ENCODE peak calls at places on chromosomes 13 and 19, in ten cellular contexts. G is dorsolateral prefrontal cortex, X is stomach, C is lung, S is nephron progenitor cell, O is progenitor cell of endocrine pancreas, A is AG09319, I is fibroblast of mammary gland, F is ovary, M is Peyer's patch. U is an unnamed sample.
A peak's percentile ranks its signal among the peaks of the same experiment; 100 is the strongest.

GRCh38 chr19:32405431-32406160 is at the start of gene DPY19L3:
- DNase-seq in I (peak; percentile 90), F (peak; percentile 94), S (peak; percentile 97), X (peak; percentile 97), A (peak; percentile 81), M (peak; percentile 98), C (peak; percentile 96), O (peak; percentile 94), G (peak; percentile 97), U (peak; percentile 95)

GRCh38 chr13:112128052-112128610 is 61.2 kb downstream of the SOX1 start:
- DNase-seq in X (no peak), S (no peak), M (no peak), I (no peak), F (no peak), A (no peak), O (no peak), G (no peak), C (no peak), U (no peak)

GRCh38 chr13:38348890-38349289 is 761 bp upstream of the UFM1 start:
- DNase-seq in G (no peak), I (peak; percentile 64), O (no peak), X (no peak), M (peak; percentile 46), F (peak; percentile 23), C (no peak), A (no peak), S (peak; percentile 6), U (no peak)

GRCh38 chr19:622666-623065 is 10.7 kb downstream of the POLRMT start:
- DNase-seq in M (no peak), O (no peak), F (no peak), G (no peak), I (no peak), S (no peak), A (no peak), C (no peak), X (no peak), U (no peak)

GRCh38 chr19:38952395-38953165 is 21.8 kb downstream of the MRPS12 start:
- DNase-seq in O (no peak), S (peak; percentile 30), C (peak; percentile 41), G (no peak), M (peak; percentile 64), X (peak; percentile 39), I (no peak), F (no peak), A (no peak), U (peak; percentile 38)

GRCh38 chr13:110524484-110525254 is 36.9 kb downstream of the RAB20 start:
- DNase-seq in I (no peak), M (peak; percentile 89), S (no peak), F (no peak), O (no peak), G (no peak), X (peak; percentile 62), A (no peak), C (no peak), U (no peak)

GRCh38 chr13:107209811-107210210 is 641.9 kb upstream of the ARGLU1 start:
- DNase-seq in F (no peak), S (no peak), M (no peak), I (peak; percentile 40), X (no peak), O (no peak), G (no peak), C (no peak), A (no peak), U (no peak)

GRCh38 chr19:32719611-32720059 is at the start of gene TDRD12:
- DNase-seq in I (no peak), F (no peak), A (no peak), M (no peak), S (no peak), G (no peak), O (no peak), X (no peak), C (no peak), U (no peak)

GRCh38 chr13:40657307-40657706 is 9.1 kb downstream of the FOXO1 start:
- DNase-seq in F (no peak), A (no peak), C (no peak), X (no peak), I (no peak), M (no peak), G (no peak), O (no peak), S (no peak), U (no peak)

GRCh38 chr13:40656358-40656757 is 10.1 kb downstream of the FOXO1 start:
- DNase-seq in O (no peak), G (no peak), I (no peak), M (no peak), C (no peak), F (no peak), S (no peak), A (no peak), X (no peak), U (no peak)

GRCh38 chr13:40652588-40652940 is 13.9 kb downstream of the FOXO1 start:
- DNase-seq in X (no peak), O (no peak), C (no peak), S (no peak), G (no peak), F (no peak), M (no peak), I (no peak), A (no peak), U (no peak)

GRCh38 chr13:40651866-40652587 is 14.4 kb downstream of the FOXO1 start:
- DNase-seq in C (no peak), A (no peak), F (no peak), X (no peak), I (no peak), G (no peak), M (no peak), O (no peak), S (no peak), U (no peak)

DNA sequence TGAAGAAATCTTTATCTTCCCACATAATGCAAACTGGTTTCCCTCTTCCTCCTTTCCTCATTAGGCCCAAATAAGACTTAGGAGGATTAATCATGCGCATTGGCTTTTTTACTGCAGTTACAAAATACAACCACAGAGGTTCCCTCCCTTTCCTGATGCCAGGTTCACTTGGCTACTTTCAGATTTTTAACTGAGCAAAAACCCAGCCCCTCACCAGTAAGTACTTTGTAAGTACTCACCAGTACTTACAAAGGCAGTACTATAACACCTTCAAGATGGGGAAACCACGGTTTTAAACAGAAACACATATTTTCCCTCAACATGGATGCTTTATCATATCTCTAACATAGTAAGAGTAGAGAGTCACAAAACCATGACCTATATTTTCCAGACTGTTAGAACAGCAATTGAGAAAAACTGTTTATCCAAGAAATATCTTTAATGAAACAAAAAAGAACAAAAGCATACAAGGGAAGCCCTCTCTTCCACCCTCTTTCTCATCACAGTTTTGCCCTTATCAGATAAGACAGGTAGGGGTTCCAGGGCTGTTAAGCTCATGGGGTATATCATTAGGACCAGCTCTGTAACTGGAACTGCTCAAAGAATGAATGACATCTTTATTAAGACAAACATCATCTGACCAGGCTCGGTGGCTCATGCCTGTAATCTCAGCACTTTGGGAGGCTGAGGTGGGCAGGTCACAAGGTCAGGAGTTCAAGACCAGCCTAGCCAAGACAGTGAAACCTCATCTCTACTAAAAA is 12.7 kb downstream of the FOXO1 start:
- DNase-seq in G (no peak), O (no peak), S (no peak), X (no peak), A (no peak), C (no peak), F (no peak), M (no peak), I (no peak), U (no peak)
- TF ChIP-seq CTCF in G (no peak), O (no peak), S (no peak), X (no peak), A (no peak), C (no peak), F (no peak), M (peak; percentile 25), I (no peak), U (no peak)

GRCh38 chr19:45403781-45404556 is 900 bp downstream of the PPP1R13L start:
- DNase-seq in F (peak; percentile 52), O (peak; percentile 56), M (peak; percentile 84), X (peak; percentile 73), S (peak; percentile 71), G (no peak), C (peak; percentile 71), A (no peak), I (no peak), U (peak; percentile 39)

GRCh38 chr19:45403272-45403671 is 1.6 kb downstream of the PPP1R13L start:
- DNase-seq in A (no peak), C (no peak), G (no peak), X (no peak), S (no peak), I (no peak), O (no peak), M (no peak), F (no peak), U (no peak)

GRCh38 chr19:45400192-45400591 is 4.7 kb downstream of the PPP1R13L start:
- DNase-seq in X (no peak), O (no peak), F (no peak), S (no peak), A (no peak), M (no peak), I (no peak), C (no peak), G (no peak), U (no peak)

GRCh38 chr19:45402469-45403070 is 2.3 kb downstream of the PPP1R13L start:
- DNase-seq in M (peak; percentile 77), S (peak; percentile 79), X (peak; percentile 31), C (peak; percentile 48), I (no peak), O (peak; percentile 62), G (no peak), F (no peak), A (no peak), U (peak; percentile 59)

DNA sequence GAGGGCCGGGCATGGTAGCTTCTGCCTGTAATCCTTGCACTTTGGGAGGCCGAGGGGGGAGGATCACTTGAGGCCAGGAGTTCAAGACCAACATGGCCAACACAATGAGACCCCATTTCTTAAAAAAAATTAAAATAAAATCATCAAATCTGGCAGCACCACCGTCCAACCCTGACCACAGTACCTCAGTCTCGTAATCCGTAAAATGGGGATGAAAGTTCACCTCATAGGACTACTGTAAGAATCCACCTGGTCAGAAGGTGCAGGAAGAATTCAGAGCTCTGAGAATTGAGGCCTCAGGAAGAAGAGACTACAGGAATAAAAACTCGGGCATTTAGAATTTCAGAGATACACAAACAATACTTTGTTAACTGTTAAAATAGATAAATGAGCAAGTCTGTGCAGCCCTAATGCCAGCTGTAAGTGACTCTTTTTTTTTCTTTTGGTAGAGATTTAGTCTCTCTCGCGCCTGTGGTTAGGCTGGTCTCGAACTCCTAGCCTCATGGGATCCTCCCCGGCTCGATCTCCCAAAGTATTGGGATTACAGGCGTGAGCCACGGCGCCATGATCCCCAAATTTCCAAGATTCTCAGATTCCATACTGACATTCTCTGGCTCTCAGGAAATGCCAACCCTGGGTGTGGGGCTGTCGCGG is 2.9 kb downstream of the PPP1R13L start:
- DNase-seq in S (no peak), I (no peak), C (no peak), X (no peak), A (no peak), O (no peak), G (no peak), F (no peak), M (no peak), U (no peak)
- TF ChIP-seq CTCF in S (no peak), I (no peak), C (no peak), X (no peak), A (no peak), O (no peak), G (peak; percentile 28), F (no peak), M (no peak), U (no peak)

DNA sequence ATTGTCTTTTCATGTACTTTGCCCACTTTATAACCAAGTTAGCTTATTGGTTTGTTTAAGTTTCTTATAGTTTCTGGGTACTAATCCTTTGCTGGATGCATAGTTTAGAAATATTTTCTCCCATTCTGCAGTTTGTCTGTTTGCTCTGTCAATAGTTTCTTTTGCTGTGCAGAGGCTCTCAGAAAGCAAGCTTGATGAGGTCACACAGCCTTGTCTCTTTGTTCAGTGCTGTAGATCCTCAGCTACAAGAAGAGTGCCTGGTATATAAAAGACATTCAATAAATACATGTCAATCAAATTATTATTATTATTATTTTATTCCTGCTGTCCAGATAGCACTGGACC is 55.2 kb upstream of the MEDAG start:
- DNase-seq in I (no peak), F (no peak), S (no peak), A (no peak), C (no peak), G (no peak), M (no peak), X (no peak), O (no peak), U (no peak)
- TF ChIP-seq CTCF in I (no peak), F (no peak), S (no peak), A (no peak), C (no peak), G (no peak), M (no peak), X (no peak), O (no peak), U (no peak)

GRCh38 chr19:19064098-19064722 is 416 bp downstream of the SLC25A42 start:
- DNase-seq in I (peak; percentile 14), M (no peak), A (no peak), G (no peak), O (no peak), S (no peak), F (no peak), X (no peak), C (no peak), U (no peak)
- TF ChIP-seq CTCF in I (no peak), M (no peak), A (peak; percentile 36), G (no peak), O (peak; percentile 50), S (no peak), F (peak; percentile 28), X (no peak), C (no peak), U (peak; percentile 49)